ENCODE peak calls at places on chromosomes 11 and 22, in nine cellular contexts. One of them, this sample, is unnamed.

GRCh38 chr11:88345408-88345807 is 7.9 kb upstream of the CTSC start:
- DNase-seq in HS-5: peak
- DNase-seq in amniotic stem cell: no peak
- DNase-seq in bronchial epithelial cell: peak
- DNase-seq in right lobe of liver: no peak
- DNase-seq in NCI-H446 treated with DMSO at 0.1 percent for 48 hours: no peak
- DNase-seq in activated CD4-positive, alpha-beta T cell treated with anti-CD3 and anti-CD28 coated beads, Interleukin-2, amount 10 ng/mL, durations not matched to agents 7 days and 5 days: no peak
- DNase-seq in CD4-positive, alpha-beta T cell: no peak
- DNase-seq in foreskin fibroblast: no peak
- DNase-seq in this sample: no peak

GRCh38 chr22:23478175-23478574 is 101.9 kb downstream of the IGLL1 start:
- DNase-seq in amniotic stem cell: no peak
- DNase-seq in HS-5: no peak
- DNase-seq in right lobe of liver: no peak
- DNase-seq in CD4-positive, alpha-beta T cell: no peak
- DNase-seq in activated CD4-positive, alpha-beta T cell treated with anti-CD3 and anti-CD28 coated beads, Interleukin-2, amount 10 ng/mL, durations not matched to agents 7 days and 5 days: no peak
- DNase-seq in bronchial epithelial cell: no peak
- DNase-seq in NCI-H446 treated with DMSO at 0.1 percent for 48 hours: no peak
- DNase-seq in foreskin fibroblast: no peak
- DNase-seq in this sample: no peak

GRCh38 chr11:35040221-35040942 is 98.6 kb upstream of the CD44 start:
- DNase-seq in right lobe of liver: no peak
- DNase-seq in NCI-H446 treated with DMSO at 0.1 percent for 48 hours: no peak
- DNase-seq in foreskin fibroblast: peak
- DNase-seq in amniotic stem cell: no peak
- DNase-seq in HS-5: no peak
- DNase-seq in bronchial epithelial cell: peak
- DNase-seq in activated CD4-positive, alpha-beta T cell treated with anti-CD3 and anti-CD28 coated beads, Interleukin-2, amount 10 ng/mL, durations not matched to agents 7 days and 5 days: peak
- DNase-seq in CD4-positive, alpha-beta T cell: peak
- DNase-seq in this sample: peak

GRCh38 chr11:115241899-115242298 is 262.3 kb downstream of the CADM1 start:
- DNase-seq in HS-5: no peak
- DNase-seq in NCI-H446 treated with DMSO at 0.1 percent for 48 hours: no peak
- DNase-seq in right lobe of liver: no peak
- DNase-seq in activated CD4-positive, alpha-beta T cell treated with anti-CD3 and anti-CD28 coated beads, Interleukin-2, amount 10 ng/mL, durations not matched to agents 7 days and 5 days: no peak
- DNase-seq in foreskin fibroblast: no peak
- DNase-seq in bronchial epithelial cell: no peak
- DNase-seq in CD4-positive, alpha-beta T cell: no peak
- DNase-seq in amniotic stem cell: no peak
- DNase-seq in this sample: no peak

GRCh38 chr11:61297741-61298140 is 2.6 kb upstream of the VWCE start:
- DNase-seq in foreskin fibroblast: peak
- DNase-seq in bronchial epithelial cell: peak
- DNase-seq in activated CD4-positive, alpha-beta T cell treated with anti-CD3 and anti-CD28 coated beads, Interleukin-2, amount 10 ng/mL, durations not matched to agents 7 days and 5 days: no peak
- DNase-seq in HS-5: peak
- DNase-seq in right lobe of liver: no peak
- DNase-seq in amniotic stem cell: peak
- DNase-seq in CD4-positive, alpha-beta T cell: no peak
- DNase-seq in NCI-H446 treated with DMSO at 0.1 percent for 48 hours: no peak
- DNase-seq in this sample: peak

GRCh38 chr22:40679964-40680818 is 907 bp downstream of the MCHR1 start:
- DNase-seq in amniotic stem cell: no peak
- DNase-seq in NCI-H446 treated with DMSO at 0.1 percent for 48 hours: no peak
- DNase-seq in bronchial epithelial cell: no peak
- DNase-seq in activated CD4-positive, alpha-beta T cell treated with anti-CD3 and anti-CD28 coated beads, Interleukin-2, amount 10 ng/mL, durations not matched to agents 7 days and 5 days: no peak
- DNase-seq in CD4-positive, alpha-beta T cell: no peak
- DNase-seq in foreskin fibroblast: peak
- DNase-seq in HS-5: no peak
- DNase-seq in right lobe of liver: no peak
- DNase-seq in this sample: no peak

GRCh38 chr22:46846154-46846831 is 83.8 kb downstream of the TBC1D22A start:
- DNase-seq in amniotic stem cell: no peak
- DNase-seq in CD4-positive, alpha-beta T cell: no peak
- DNase-seq in foreskin fibroblast: peak
- DNase-seq in HS-5: no peak
- DNase-seq in NCI-H446 treated with DMSO at 0.1 percent for 48 hours: no peak
- DNase-seq in right lobe of liver: no peak
- DNase-seq in bronchial epithelial cell: peak
- DNase-seq in activated CD4-positive, alpha-beta T cell treated with anti-CD3 and anti-CD28 coated beads, Interleukin-2, amount 10 ng/mL, durations not matched to agents 7 days and 5 days: no peak
- DNase-seq in this sample: peak

GRCh38 chr11:69032833-69033232 is 15.9 kb upstream of the TPCN2 start:
- DNase-seq in CD4-positive, alpha-beta T cell: no peak
- DNase-seq in amniotic stem cell: no peak
- DNase-seq in right lobe of liver: no peak
- DNase-seq in foreskin fibroblast: no peak
- DNase-seq in HS-5: no peak
- DNase-seq in activated CD4-positive, alpha-beta T cell treated with anti-CD3 and anti-CD28 coated beads, Interleukin-2, amount 10 ng/mL, durations not matched to agents 7 days and 5 days: no peak
- DNase-seq in bronchial epithelial cell: no peak
- DNase-seq in NCI-H446 treated with DMSO at 0.1 percent for 48 hours: no peak
- DNase-seq in this sample: no peak

GRCh38 chr22:49845241-49845640 is 8.4 kb upstream of the ZBED4 start:
- DNase-seq in HS-5: no peak
- DNase-seq in bronchial epithelial cell: no peak
- DNase-seq in foreskin fibroblast: no peak
- DNase-seq in activated CD4-positive, alpha-beta T cell treated with anti-CD3 and anti-CD28 coated beads, Interleukin-2, amount 10 ng/mL, durations not matched to agents 7 days and 5 days: no peak
- DNase-seq in right lobe of liver: no peak
- DNase-seq in amniotic stem cell: no peak
- DNase-seq in NCI-H446 treated with DMSO at 0.1 percent for 48 hours: no peak
- DNase-seq in CD4-positive, alpha-beta T cell: no peak
- DNase-seq in this sample: no peak

GRCh38 chr22:47631571-47632102 is 869.2 kb downstream of the TBC1D22A start:
- DNase-seq in activated CD4-positive, alpha-beta T cell treated with anti-CD3 and anti-CD28 coated beads, Interleukin-2, amount 10 ng/mL, durations not matched to agents 7 days and 5 days: no peak
- DNase-seq in amniotic stem cell: no peak
- DNase-seq in right lobe of liver: no peak
- DNase-seq in HS-5: no peak
- DNase-seq in foreskin fibroblast: no peak
- DNase-seq in CD4-positive, alpha-beta T cell: no peak
- DNase-seq in bronchial epithelial cell: no peak
- DNase-seq in NCI-H446 treated with DMSO at 0.1 percent for 48 hours: no peak
- DNase-seq in this sample: no peak

GRCh38 chr22:38316340-38317236 is 645 bp downstream of the CSNK1E start:
- DNase-seq in NCI-H446 treated with DMSO at 0.1 percent for 48 hours: no peak
- DNase-seq in HS-5: no peak
- DNase-seq in bronchial epithelial cell: no peak
- DNase-seq in amniotic stem cell: no peak
- DNase-seq in right lobe of liver: no peak
- DNase-seq in foreskin fibroblast: peak
- DNase-seq in activated CD4-positive, alpha-beta T cell treated with anti-CD3 and anti-CD28 coated beads, Interleukin-2, amount 10 ng/mL, durations not matched to agents 7 days and 5 days: peak
- DNase-seq in CD4-positive, alpha-beta T cell: peak
- DNase-seq in this sample: peak

GRCh38 chr11:44537679-44538078 is 27.8 kb upstream of the CD82 start:
- DNase-seq in amniotic stem cell: no peak
- DNase-seq in NCI-H446 treated with DMSO at 0.1 percent for 48 hours: no peak
- DNase-seq in HS-5: no peak
- DNase-seq in CD4-positive, alpha-beta T cell: no peak
- DNase-seq in foreskin fibroblast: no peak
- DNase-seq in bronchial epithelial cell: no peak
- DNase-seq in right lobe of liver: no peak
- DNase-seq in activated CD4-positive, alpha-beta T cell treated with anti-CD3 and anti-CD28 coated beads, Interleukin-2, amount 10 ng/mL, durations not matched to agents 7 days and 5 days: no peak
- DNase-seq in this sample: no peak

GRCh38 chr11:76501526-76501925 is 56.7 kb downstream of the EMSY start:
- DNase-seq in HS-5: no peak
- DNase-seq in activated CD4-positive, alpha-beta T cell treated with anti-CD3 and anti-CD28 coated beads, Interleukin-2, amount 10 ng/mL, durations not matched to agents 7 days and 5 days: no peak
- DNase-seq in NCI-H446 treated with DMSO at 0.1 percent for 48 hours: no peak
- DNase-seq in foreskin fibroblast: no peak
- DNase-seq in amniotic stem cell: no peak
- DNase-seq in right lobe of liver: no peak
- DNase-seq in CD4-positive, alpha-beta T cell: no peak
- DNase-seq in bronchial epithelial cell: no peak
- DNase-seq in this sample: no peak

GRCh38 chr11:10483174-10483573 is 28.1 kb downstream of the AMPD3 start:
- DNase-seq in foreskin fibroblast: no peak
- DNase-seq in amniotic stem cell: no peak
- DNase-seq in bronchial epithelial cell: no peak
- DNase-seq in CD4-positive, alpha-beta T cell: no peak
- DNase-seq in HS-5: no peak
- DNase-seq in NCI-H446 treated with DMSO at 0.1 percent for 48 hours: no peak
- DNase-seq in activated CD4-positive, alpha-beta T cell treated with anti-CD3 and anti-CD28 coated beads, Interleukin-2, amount 10 ng/mL, durations not matched to agents 7 days and 5 days: no peak
- DNase-seq in right lobe of liver: no peak
- DNase-seq in this sample: no peak

GRCh38 chr22:41504397-41504796 is 35.5 kb downstream of the ACO2 start:
- DNase-seq in HS-5: no peak
- DNase-seq in activated CD4-positive, alpha-beta T cell treated with anti-CD3 and anti-CD28 coated beads, Interleukin-2, amount 10 ng/mL, durations not matched to agents 7 days and 5 days: no peak
- DNase-seq in right lobe of liver: no peak
- DNase-seq in bronchial epithelial cell: no peak
- DNase-seq in foreskin fibroblast: peak
- DNase-seq in CD4-positive, alpha-beta T cell: no peak
- DNase-seq in amniotic stem cell: no peak
- DNase-seq in NCI-H446 treated with DMSO at 0.1 percent for 48 hours: no peak
- DNase-seq in this sample: no peak

GRCh38 chr22:22156716-22157499 is 87.7 kb upstream of the VPREB1 start:
- DNase-seq in amniotic stem cell: peak
- DNase-seq in right lobe of liver: peak
- DNase-seq in foreskin fibroblast: peak
- DNase-seq in bronchial epithelial cell: peak
- DNase-seq in NCI-H446 treated with DMSO at 0.1 percent for 48 hours: peak
- DNase-seq in CD4-positive, alpha-beta T cell: peak
- DNase-seq in HS-5: peak
- DNase-seq in activated CD4-positive, alpha-beta T cell treated with anti-CD3 and anti-CD28 coated beads, Interleukin-2, amount 10 ng/mL, durations not matched to agents 7 days and 5 days: peak
- DNase-seq in this sample: peak

GRCh38 chr11:85810521-85810870 is 445 bp downstream of the SYTL2 start:
- DNase-seq in bronchial epithelial cell: no peak
- DNase-seq in foreskin fibroblast: no peak
- DNase-seq in CD4-positive, alpha-beta T cell: no peak
- DNase-seq in NCI-H446 treated with DMSO at 0.1 percent for 48 hours: no peak
- DNase-seq in activated CD4-positive, alpha-beta T cell treated with anti-CD3 and anti-CD28 coated beads, Interleukin-2, amount 10 ng/mL, durations not matched to agents 7 days and 5 days: peak
- DNase-seq in HS-5: no peak
- DNase-seq in right lobe of liver: no peak
- DNase-seq in amniotic stem cell: no peak
- DNase-seq in this sample: no peak

GRCh38 chr11:115676768-115677167 is 172.6 kb upstream of the CADM1 start:
- DNase-seq in bronchial epithelial cell: no peak
- DNase-seq in activated CD4-positive, alpha-beta T cell treated with anti-CD3 and anti-CD28 coated beads, Interleukin-2, amount 10 ng/mL, durations not matched to agents 7 days and 5 days: no peak
- DNase-seq in right lobe of liver: no peak
- DNase-seq in foreskin fibroblast: peak
- DNase-seq in CD4-positive, alpha-beta T cell: no peak
- DNase-seq in NCI-H446 treated with DMSO at 0.1 percent for 48 hours: no peak
- DNase-seq in amniotic stem cell: no peak
- DNase-seq in HS-5: peak
- DNase-seq in this sample: no peak

GRCh38 chr11:13831707-13832106 is 130.8 kb upstream of the SPON1 start:
- DNase-seq in right lobe of liver: no peak
- DNase-seq in foreskin fibroblast: no peak
- DNase-seq in HS-5: no peak
- DNase-seq in NCI-H446 treated with DMSO at 0.1 percent for 48 hours: peak
- DNase-seq in bronchial epithelial cell: no peak
- DNase-seq in CD4-positive, alpha-beta T cell: no peak
- DNase-seq in amniotic stem cell: no peak
- DNase-seq in activated CD4-positive, alpha-beta T cell treated with anti-CD3 and anti-CD28 coated beads, Interleukin-2, amount 10 ng/mL, durations not matched to agents 7 days and 5 days: no peak
- DNase-seq in this sample: no peak

GRCh38 chr11:58301576-58301975 is 33.5 kb upstream of the OR10W1 start:
- DNase-seq in amniotic stem cell: no peak
- DNase-seq in foreskin fibroblast: peak
- DNase-seq in right lobe of liver: no peak
- DNase-seq in NCI-H446 treated with DMSO at 0.1 percent for 48 hours: no peak
- DNase-seq in CD4-positive, alpha-beta T cell: no peak
- DNase-seq in activated CD4-positive, alpha-beta T cell treated with anti-CD3 and anti-CD28 coated beads, Interleukin-2, amount 10 ng/mL, durations not matched to agents 7 days and 5 days: no peak
- DNase-seq in HS-5: peak
- DNase-seq in bronchial epithelial cell: peak
- DNase-seq in this sample: peak

GRCh38 chr22:23226497-23226850 is 46.2 kb downstream of the BCR start:
- DNase-seq in right lobe of liver: no peak
- DNase-seq in foreskin fibroblast: peak
- DNase-seq in CD4-positive, alpha-beta T cell: no peak
- DNase-seq in NCI-H446 treated with DMSO at 0.1 percent for 48 hours: peak
- DNase-seq in amniotic stem cell: no peak
- DNase-seq in bronchial epithelial cell: no peak
- DNase-seq in HS-5: no peak
- DNase-seq in activated CD4-positive, alpha-beta T cell treated with anti-CD3 and anti-CD28 coated beads, Interleukin-2, amount 10 ng/mL, durations not matched to agents 7 days and 5 days: no peak
- DNase-seq in this sample: peak

GRCh38 chr11:33694346-33695050 is 6.1 kb downstream of the C11orf91 start:
- DNase-seq in CD4-positive, alpha-beta T cell: no peak
- DNase-seq in bronchial epithelial cell: no peak
- DNase-seq in foreskin fibroblast: peak
- DNase-seq in right lobe of liver: no peak
- DNase-seq in NCI-H446 treated with DMSO at 0.1 percent for 48 hours: peak
- DNase-seq in HS-5: no peak
- DNase-seq in activated CD4-positive, alpha-beta T cell treated with anti-CD3 and anti-CD28 coated beads, Interleukin-2, amount 10 ng/mL, durations not matched to agents 7 days and 5 days: no peak
- DNase-seq in amniotic stem cell: no peak
- DNase-seq in this sample: no peak

GRCh38 chr11:11813288-11813962 is 28.3 kb upstream of the USP47 start:
- DNase-seq in NCI-H446 treated with DMSO at 0.1 percent for 48 hours: no peak
- DNase-seq in HS-5: peak
- DNase-seq in bronchial epithelial cell: peak
- DNase-seq in activated CD4-positive, alpha-beta T cell treated with anti-CD3 and anti-CD28 coated beads, Interleukin-2, amount 10 ng/mL, durations not matched to agents 7 days and 5 days: no peak
- DNase-seq in amniotic stem cell: peak
- DNase-seq in foreskin fibroblast: peak
- DNase-seq in right lobe of liver: peak
- DNase-seq in CD4-positive, alpha-beta T cell: no peak
- DNase-seq in this sample: peak

GRCh38 chr22:49598338-49598737 is 229.3 kb downstream of the BRD1 start:
- DNase-seq in amniotic stem cell: no peak
- DNase-seq in right lobe of liver: no peak
- DNase-seq in bronchial epithelial cell: no peak
- DNase-seq in activated CD4-positive, alpha-beta T cell treated with anti-CD3 and anti-CD28 coated beads, Interleukin-2, amount 10 ng/mL, durations not matched to agents 7 days and 5 days: no peak
- DNase-seq in HS-5: no peak
- DNase-seq in NCI-H446 treated with DMSO at 0.1 percent for 48 hours: no peak
- DNase-seq in CD4-positive, alpha-beta T cell: no peak
- DNase-seq in foreskin fibroblast: no peak
- DNase-seq in this sample: no peak

GRCh38 chr22:36565686-36566085 is 36.7 kb upstream of the EIF3D start:
- DNase-seq in activated CD4-positive, alpha-beta T cell treated with anti-CD3 and anti-CD28 coated beads, Interleukin-2, amount 10 ng/mL, durations not matched to agents 7 days and 5 days: no peak
- DNase-seq in HS-5: no peak
- DNase-seq in CD4-positive, alpha-beta T cell: no peak
- DNase-seq in right lobe of liver: no peak
- DNase-seq in foreskin fibroblast: peak
- DNase-seq in bronchial epithelial cell: peak
- DNase-seq in NCI-H446 treated with DMSO at 0.1 percent for 48 hours: no peak
- DNase-seq in amniotic stem cell: no peak
- DNase-seq in this sample: no peak

GRCh38 chr11:122523841-122524531 is 131.5 kb upstream of the UBASH3B start:
- DNase-seq in HS-5: no peak
- DNase-seq in bronchial epithelial cell: peak
- DNase-seq in CD4-positive, alpha-beta T cell: no peak
- DNase-seq in right lobe of liver: no peak
- DNase-seq in NCI-H446 treated with DMSO at 0.1 percent for 48 hours: no peak
- DNase-seq in activated CD4-positive, alpha-beta T cell treated with anti-CD3 and anti-CD28 coated beads, Interleukin-2, amount 10 ng/mL, durations not matched to agents 7 days and 5 days: no peak
- DNase-seq in foreskin fibroblast: peak
- DNase-seq in amniotic stem cell: no peak
- DNase-seq in this sample: no peak

GRCh38 chr11:92136792-92137191 is 87.8 kb upstream of the FAT3 start:
- DNase-seq in foreskin fibroblast: no peak
- DNase-seq in amniotic stem cell: no peak
- DNase-seq in bronchial epithelial cell: peak
- DNase-seq in HS-5: no peak
- DNase-seq in NCI-H446 treated with DMSO at 0.1 percent for 48 hours: no peak
- DNase-seq in activated CD4-positive, alpha-beta T cell treated with anti-CD3 and anti-CD28 coated beads, Interleukin-2, amount 10 ng/mL, durations not matched to agents 7 days and 5 days: no peak
- DNase-seq in right lobe of liver: no peak
- DNase-seq in CD4-positive, alpha-beta T cell: no peak
- DNase-seq in this sample: no peak

GRCh38 chr11:83680351-83680750 is 394.2 kb upstream of the CCDC90B start:
- DNase-seq in foreskin fibroblast: no peak
- DNase-seq in NCI-H446 treated with DMSO at 0.1 percent for 48 hours: peak
- DNase-seq in CD4-positive, alpha-beta T cell: no peak
- DNase-seq in HS-5: no peak
- DNase-seq in activated CD4-positive, alpha-beta T cell treated with anti-CD3 and anti-CD28 coated beads, Interleukin-2, amount 10 ng/mL, durations not matched to agents 7 days and 5 days: no peak
- DNase-seq in bronchial epithelial cell: no peak
- DNase-seq in amniotic stem cell: no peak
- DNase-seq in right lobe of liver: no peak
- DNase-seq in this sample: no peak

GRCh38 chr22:25750569-25751173 is 8.7 kb downstream of the MYO18B start:
- DNase-seq in amniotic stem cell: no peak
- DNase-seq in right lobe of liver: no peak
- DNase-seq in bronchial epithelial cell: no peak
- DNase-seq in activated CD4-positive, alpha-beta T cell treated with anti-CD3 and anti-CD28 coated beads, Interleukin-2, amount 10 ng/mL, durations not matched to agents 7 days and 5 days: no peak
- DNase-seq in HS-5: no peak
- DNase-seq in foreskin fibroblast: peak
- DNase-seq in CD4-positive, alpha-beta T cell: no peak
- DNase-seq in NCI-H446 treated with DMSO at 0.1 percent for 48 hours: no peak
- DNase-seq in this sample: peak

GRCh38 chr11:75655619-75656018 is 13.2 kb downstream of the MAP6 start:
- DNase-seq in right lobe of liver: no peak
- DNase-seq in bronchial epithelial cell: no peak
- DNase-seq in NCI-H446 treated with DMSO at 0.1 percent for 48 hours: no peak
- DNase-seq in activated CD4-positive, alpha-beta T cell treated with anti-CD3 and anti-CD28 coated beads, Interleukin-2, amount 10 ng/mL, durations not matched to agents 7 days and 5 days: no peak
- DNase-seq in CD4-positive, alpha-beta T cell: no peak
- DNase-seq in amniotic stem cell: no peak
- DNase-seq in HS-5: no peak
- DNase-seq in foreskin fibroblast: no peak
- DNase-seq in this sample: no peak

GRCh38 chr11:14411818-14412217 is 52.8 kb upstream of the RRAS2 start:
- DNase-seq in HS-5: peak
- DNase-seq in right lobe of liver: no peak
- DNase-seq in CD4-positive, alpha-beta T cell: no peak
- DNase-seq in foreskin fibroblast: peak
- DNase-seq in amniotic stem cell: peak
- DNase-seq in NCI-H446 treated with DMSO at 0.1 percent for 48 hours: no peak
- DNase-seq in activated CD4-positive, alpha-beta T cell treated with anti-CD3 and anti-CD28 coated beads, Interleukin-2, amount 10 ng/mL, durations not matched to agents 7 days and 5 days: no peak
- DNase-seq in bronchial epithelial cell: peak
- DNase-seq in this sample: no peak

This sample was measured in lung microvascular endothelial cell.